ENCODE peak calls at places on chromosomes 4 and X, in ten cellular contexts. One of them, this sample, is unnamed.

GRCh38 chr4:177051473-177052060 is 258.1 kb upstream of the NEIL3 start:
- DNase-seq in left ventricle myocardium inferior: no peak
- DNase-seq in AG09309: no peak
- DNase-seq in IMR-90: peak; percentile 9
- DNase-seq in HCT116: peak; percentile 44
- DNase-seq in AG04449: no peak
- DNase-seq in bronchial epithelial cell: peak; percentile 54
- DNase-seq in heart right ventricle: no peak
- DNase-seq in kidney: no peak
- DNase-seq in pancreas: no peak
- DNase-seq in this sample: no peak

GRCh38 chr4:18934197-18934596 is 912.6 kb upstream of the LCORL start:
- DNase-seq in left ventricle myocardium inferior: no peak
- DNase-seq in AG09309: no peak
- DNase-seq in IMR-90: no peak
- DNase-seq in HCT116: no peak
- DNase-seq in AG04449: no peak
- DNase-seq in bronchial epithelial cell: peak; percentile 17
- DNase-seq in heart right ventricle: no peak
- DNase-seq in kidney: no peak
- DNase-seq in pancreas: no peak
- DNase-seq in this sample: no peak

GRCh38 chrX:9164535-9165425 is 130.9 kb upstream of the FAM9B start:
- DNase-seq in left ventricle myocardium inferior: no peak
- DNase-seq in AG09309: no peak
- DNase-seq in IMR-90: no peak
- DNase-seq in HCT116: no peak
- DNase-seq in AG04449: no peak
- DNase-seq in bronchial epithelial cell: peak; percentile 11
- DNase-seq in heart right ventricle: no peak
- DNase-seq in kidney: no peak
- DNase-seq in pancreas: no peak
- DNase-seq in this sample: no peak

GRCh38 chrX:28625223-28625622 is 38.0 kb downstream of the IL1RAPL1 start:
- DNase-seq in left ventricle myocardium inferior: no peak
- DNase-seq in AG09309: no peak
- DNase-seq in IMR-90: no peak
- DNase-seq in HCT116: no peak
- DNase-seq in AG04449: no peak
- DNase-seq in bronchial epithelial cell: no peak
- DNase-seq in heart right ventricle: no peak
- DNase-seq in kidney: peak; percentile 31
- DNase-seq in pancreas: peak; percentile 27
- DNase-seq in this sample: no peak

GRCh38 chr4:62517721-62518120 is 1317.6 kb downstream of the ADGRL3 start:
- DNase-seq in left ventricle myocardium inferior: no peak
- DNase-seq in AG09309: no peak
- DNase-seq in IMR-90: no peak
- DNase-seq in HCT116: no peak
- DNase-seq in AG04449: no peak
- DNase-seq in bronchial epithelial cell: no peak
- DNase-seq in heart right ventricle: no peak
- DNase-seq in kidney: no peak
- DNase-seq in pancreas: no peak
- DNase-seq in this sample: no peak

GRCh38 chr4:53899544-53900274 is 164.7 kb downstream of the CHIC2 start:
- DNase-seq in left ventricle myocardium inferior: no peak
- DNase-seq in AG09309: peak; percentile 83
- DNase-seq in IMR-90: peak; percentile 88
- DNase-seq in HCT116: no peak
- DNase-seq in AG04449: peak; percentile 38
- DNase-seq in bronchial epithelial cell: no peak
- DNase-seq in heart right ventricle: no peak
- DNase-seq in kidney: peak; percentile 72
- DNase-seq in pancreas: no peak
- DNase-seq in this sample: peak; percentile 78

GRCh38 chrX:78314561-78314960 is 12.8 kb downstream of the CYSLTR1 start:
- DNase-seq in left ventricle myocardium inferior: no peak
- DNase-seq in AG09309: no peak
- DNase-seq in IMR-90: no peak
- DNase-seq in HCT116: no peak
- DNase-seq in AG04449: no peak
- DNase-seq in bronchial epithelial cell: peak; percentile 78
- DNase-seq in heart right ventricle: no peak
- DNase-seq in kidney: no peak
- DNase-seq in pancreas: no peak
- DNase-seq in this sample: no peak

GRCh38 chr4:102449751-102450352 is 51.3 kb upstream of the NFKB1 start:
- DNase-seq in left ventricle myocardium inferior: no peak
- DNase-seq in AG09309: no peak
- DNase-seq in IMR-90: peak; percentile 64
- DNase-seq in HCT116: peak; percentile 42
- DNase-seq in AG04449: no peak
- DNase-seq in bronchial epithelial cell: peak; percentile 66
- DNase-seq in heart right ventricle: peak; percentile 48
- DNase-seq in kidney: no peak
- DNase-seq in pancreas: no peak
- DNase-seq in this sample: no peak

GRCh38 chr4:2647403-2648158 is 108.6 kb downstream of the TNIP2 start:
- DNase-seq in left ventricle myocardium inferior: no peak
- DNase-seq in AG09309: no peak
- DNase-seq in IMR-90: no peak
- DNase-seq in HCT116: no peak
- DNase-seq in AG04449: no peak
- DNase-seq in bronchial epithelial cell: no peak
- DNase-seq in heart right ventricle: no peak
- DNase-seq in kidney: no peak
- DNase-seq in pancreas: no peak
- DNase-seq in this sample: peak; percentile 22

DNA sequence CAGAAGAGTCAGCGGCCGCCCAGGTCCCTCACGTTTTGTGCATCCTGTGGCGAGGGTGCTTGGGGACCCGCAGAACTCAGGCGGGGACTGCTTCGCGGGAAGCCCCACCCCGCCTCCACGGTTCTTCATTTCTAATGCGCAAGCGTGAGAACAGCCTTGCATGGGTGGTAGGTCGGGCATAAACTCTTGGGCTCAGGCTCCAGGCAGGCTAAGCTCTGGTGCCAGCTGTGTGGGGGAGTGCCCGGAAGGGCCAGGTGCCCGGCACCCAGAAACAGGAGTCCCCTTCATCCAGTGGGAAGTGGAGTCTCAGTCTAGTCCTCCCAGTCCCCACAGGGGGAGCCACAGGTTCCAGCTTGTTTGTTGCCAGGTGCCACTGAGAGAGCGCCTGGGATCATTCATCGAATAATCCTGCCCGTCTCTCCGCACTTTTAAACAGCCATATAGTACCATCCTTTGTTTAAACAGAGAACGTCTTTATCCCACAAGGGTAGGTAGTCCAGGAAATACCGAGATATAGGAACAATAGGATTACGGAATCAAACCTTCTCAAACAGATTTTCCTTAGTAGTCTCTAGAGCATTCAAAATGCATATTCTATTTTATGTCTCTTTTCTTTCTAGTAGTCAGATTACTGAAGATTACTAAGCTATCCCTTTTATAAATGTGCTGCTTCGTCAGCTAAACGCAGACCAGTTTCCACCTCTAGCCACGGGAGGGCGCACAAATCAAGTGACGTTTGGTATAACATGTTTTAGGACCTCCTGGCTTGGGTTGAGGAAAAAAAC is 12.7 kb upstream of the RBBP7 start:
- DNase-seq in left ventricle myocardium inferior: peak; percentile 50
- DNase-seq in AG09309: peak; percentile 17
- DNase-seq in IMR-90: peak; percentile 64
- DNase-seq in HCT116: peak; percentile 37
- DNase-seq in AG04449: no peak
- DNase-seq in bronchial epithelial cell: peak; percentile 54
- DNase-seq in heart right ventricle: peak; percentile 47
- DNase-seq in kidney: peak; percentile 79
- DNase-seq in pancreas: peak; percentile 60
- DNase-seq in this sample: peak; percentile 33
- TF ChIP-seq CTCF in left ventricle myocardium inferior: peak; percentile 65
- TF ChIP-seq CTCF in AG09309: peak; percentile 70
- TF ChIP-seq CTCF in IMR-90: peak; percentile 71
- TF ChIP-seq CTCF in HCT116: peak; percentile 75
- TF ChIP-seq CTCF in AG04449: peak; percentile 64
- TF ChIP-seq CTCF in bronchial epithelial cell: peak; percentile 39
- TF ChIP-seq CTCF in heart right ventricle: peak; percentile 70
- TF ChIP-seq CTCF in kidney: peak; percentile 50
- TF ChIP-seq CTCF in pancreas: no peak
- TF ChIP-seq CTCF in this sample: peak; percentile 40

GRCh38 chr4:55175779-55176231 is 50.4 kb upstream of the KDR start:
- DNase-seq in left ventricle myocardium inferior: no peak
- DNase-seq in AG09309: no peak
- DNase-seq in IMR-90: peak; percentile 72
- DNase-seq in HCT116: peak; percentile 60
- DNase-seq in AG04449: peak; percentile 41
- DNase-seq in bronchial epithelial cell: peak; percentile 81
- DNase-seq in heart right ventricle: no peak
- DNase-seq in kidney: no peak
- DNase-seq in pancreas: no peak
- DNase-seq in this sample: no peak
- H3K4me3 ChIP-seq in left ventricle myocardium inferior: no peak overlapping the region
- H3K4me3 ChIP-seq in AG09309: no peak overlapping the region
- H3K4me3 ChIP-seq in IMR-90: no peak overlapping the region
- H3K4me3 ChIP-seq in HCT116: peak overlapping the region; percentile 66
- H3K4me3 ChIP-seq in AG04449: no peak overlapping the region
- H3K4me3 ChIP-seq in bronchial epithelial cell: no peak overlapping the region
- H3K4me3 ChIP-seq in heart right ventricle: no peak overlapping the region
- H3K4me3 ChIP-seq in kidney: no peak overlapping the region
- H3K4me3 ChIP-seq in pancreas: no peak overlapping the region
- H3K4me3 ChIP-seq in this sample: no peak overlapping the region

GRCh38 chrX:53321943-53322497 is 40.6 kb upstream of the IQSEC2 start:
- DNase-seq in left ventricle myocardium inferior: no peak
- DNase-seq in AG09309: no peak
- DNase-seq in IMR-90: no peak
- DNase-seq in HCT116: no peak
- DNase-seq in AG04449: no peak
- DNase-seq in bronchial epithelial cell: no peak
- DNase-seq in heart right ventricle: no peak
- DNase-seq in kidney: no peak
- DNase-seq in pancreas: no peak
- DNase-seq in this sample: no peak

GRCh38 chrX:53323196-53323595 is 41.8 kb upstream of the IQSEC2 start:
- DNase-seq in left ventricle myocardium inferior: no peak
- DNase-seq in AG09309: no peak
- DNase-seq in IMR-90: no peak
- DNase-seq in HCT116: no peak
- DNase-seq in AG04449: no peak
- DNase-seq in bronchial epithelial cell: no peak
- DNase-seq in heart right ventricle: no peak
- DNase-seq in kidney: no peak
- DNase-seq in pancreas: no peak
- DNase-seq in this sample: no peak

GRCh38 chrX:53324803-53325202 is 43.4 kb upstream of the IQSEC2 start:
- DNase-seq in left ventricle myocardium inferior: no peak
- DNase-seq in AG09309: no peak
- DNase-seq in IMR-90: no peak
- DNase-seq in HCT116: no peak
- DNase-seq in AG04449: no peak
- DNase-seq in bronchial epithelial cell: no peak
- DNase-seq in heart right ventricle: no peak
- DNase-seq in kidney: no peak
- DNase-seq in pancreas: no peak
- DNase-seq in this sample: no peak

GRCh38 chrX:53321216-53321942 is 40.0 kb upstream of the IQSEC2 start:
- DNase-seq in left ventricle myocardium inferior: no peak
- DNase-seq in AG09309: no peak
- DNase-seq in IMR-90: no peak
- DNase-seq in HCT116: no peak
- DNase-seq in AG04449: no peak
- DNase-seq in bronchial epithelial cell: no peak
- DNase-seq in heart right ventricle: no peak
- DNase-seq in kidney: no peak
- DNase-seq in pancreas: peak; percentile 44
- DNase-seq in this sample: no peak

DNA sequence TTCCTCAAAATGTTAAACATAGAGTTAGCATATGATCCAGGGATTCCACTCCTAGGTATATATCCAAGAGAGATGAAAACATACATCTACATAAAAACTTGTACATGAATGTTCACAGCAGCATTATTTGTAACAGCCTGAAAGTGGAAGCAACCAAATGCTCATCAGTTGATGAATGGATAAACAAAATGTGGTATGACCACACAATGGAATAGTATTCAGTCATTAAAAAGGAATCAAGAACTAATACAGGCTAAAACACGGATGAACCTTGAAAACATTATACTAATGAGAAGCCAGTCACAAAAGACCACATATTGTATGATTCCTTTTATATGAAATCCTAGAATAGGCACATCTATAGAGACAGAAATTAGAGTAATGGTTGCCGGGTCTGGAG is 42.7 kb upstream of the IQSEC2 start:
- DNase-seq in left ventricle myocardium inferior: no peak
- DNase-seq in AG09309: no peak
- DNase-seq in IMR-90: no peak
- DNase-seq in HCT116: no peak
- DNase-seq in AG04449: no peak
- DNase-seq in bronchial epithelial cell: no peak
- DNase-seq in heart right ventricle: no peak
- DNase-seq in kidney: no peak
- DNase-seq in pancreas: no peak
- DNase-seq in this sample: no peak
- TF ChIP-seq CTCF in left ventricle myocardium inferior: no peak
- TF ChIP-seq CTCF in AG09309: no peak
- TF ChIP-seq CTCF in IMR-90: no peak
- TF ChIP-seq CTCF in HCT116: no peak
- TF ChIP-seq CTCF in AG04449: no peak
- TF ChIP-seq CTCF in bronchial epithelial cell: no peak
- TF ChIP-seq CTCF in heart right ventricle: no peak
- TF ChIP-seq CTCF in kidney: no peak
- TF ChIP-seq CTCF in pancreas: no peak
- TF ChIP-seq CTCF in this sample: no peak

DNA sequence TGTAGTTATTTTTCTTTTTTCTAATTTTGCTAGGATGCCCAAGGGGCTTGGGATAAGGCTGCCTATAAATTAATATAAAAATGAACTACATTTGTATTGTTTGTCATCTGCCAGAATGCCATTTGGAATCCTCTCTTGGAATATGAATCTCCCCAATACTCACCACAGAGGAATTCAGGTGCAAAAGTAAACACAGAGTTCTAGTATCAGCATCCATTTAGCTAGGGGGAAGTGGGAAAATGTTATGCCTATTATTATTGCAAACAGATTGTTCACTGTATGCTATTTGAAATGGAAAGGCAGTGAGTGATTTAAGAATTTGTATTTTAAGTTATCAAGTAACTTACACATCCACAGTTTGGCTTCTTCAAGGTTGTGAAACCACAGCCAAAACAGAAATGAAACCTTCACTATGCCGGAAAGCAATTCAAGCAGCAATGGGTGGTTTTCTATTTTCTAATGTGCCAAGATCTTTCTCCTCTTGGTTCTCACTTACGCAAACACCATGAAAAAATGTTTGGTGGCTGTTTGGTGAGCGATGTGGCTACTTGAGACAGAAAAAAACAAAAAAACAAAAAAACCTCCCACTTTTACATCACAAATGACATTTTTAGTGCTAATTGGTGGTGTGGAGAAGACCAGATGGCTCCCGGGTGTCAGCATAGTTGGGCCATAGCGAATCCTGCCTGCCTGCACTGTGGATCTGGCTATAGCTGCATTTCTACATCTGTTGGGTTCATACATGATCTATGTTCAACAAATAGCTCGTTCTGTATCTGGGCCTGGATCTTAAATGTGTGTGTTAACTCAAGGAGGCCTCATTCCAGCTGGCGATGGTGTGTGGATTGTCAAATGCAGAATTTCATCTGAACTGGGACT is 200.8 kb upstream of the GIMD1 start:
- DNase-seq in left ventricle myocardium inferior: no peak
- DNase-seq in AG09309: no peak
- DNase-seq in IMR-90: peak; percentile 21
- DNase-seq in HCT116: no peak
- DNase-seq in AG04449: no peak
- DNase-seq in bronchial epithelial cell: peak; percentile 58
- DNase-seq in heart right ventricle: no peak
- DNase-seq in kidney: no peak
- DNase-seq in pancreas: no peak
- DNase-seq in this sample: no peak
- H3K4me3 ChIP-seq in left ventricle myocardium inferior: no peak overlapping the region
- H3K4me3 ChIP-seq in AG09309: no peak overlapping the region
- H3K4me3 ChIP-seq in IMR-90: no peak overlapping the region
- H3K4me3 ChIP-seq in HCT116: no peak overlapping the region
- H3K4me3 ChIP-seq in AG04449: peak overlapping the region; percentile 12
- H3K4me3 ChIP-seq in bronchial epithelial cell: no peak overlapping the region
- H3K4me3 ChIP-seq in heart right ventricle: no peak overlapping the region
- H3K4me3 ChIP-seq in kidney: no peak overlapping the region
- H3K4me3 ChIP-seq in pancreas: no peak overlapping the region
- H3K4me3 ChIP-seq in this sample: no peak overlapping the region